ENCODE peak calls at places on chromosomes 12 and 14, in nine cellular contexts. Z is activated gamma-delta T cell treated with anti-CD3 and anti-CD28 coated beads, Interleukin-2, amount 50 U/mL, for 16 hours; O is mesothelial cell of epicardium; X is WTC11; S is Kasumi-1; P is stomach; A is activated T-cell treated with anti-CD3 and anti-CD28 coated beads, Interleukin-2, amount 50 U/mL, for 72 hours; Y is activated CD4-positive, alpha-beta T cell treated with anti-CD3 and anti-CD28 coated beads for 24 hours; U is AG04450. G is an unnamed sample.

GRCh38 chr12:4441355-4442330 is 4.0 kb downstream of the FGF6 start:
- DNase-seq in Z (no peak), O (peak), X (no peak), S (no peak), P (no peak), A (no peak), Y (no peak), U (no peak), G (no peak)

GRCh38 chr12:120229071-120229582 is 28.2 kb upstream of the RPLP0 start:
- DNase-seq in Z (no peak), O (peak), X (peak), S (no peak), P (no peak), A (no peak), Y (no peak), U (no peak), G (no peak)

GRCh38 chr12:122834229-122834920 is 882 bp upstream of the HIP1R start:
- DNase-seq in Z (no peak), O (peak), X (peak), S (peak), P (peak), A (no peak), Y (no peak), U (no peak), G (no peak)

GRCh38 chr12:123546281-123546680 is 12.8 kb upstream of the RILPL1 start:
- DNase-seq in Z (no peak), O (no peak), X (no peak), S (no peak), P (no peak), A (no peak), Y (no peak), U (no peak), G (no peak)

GRCh38 chr12:39619316-39619659 is 315 bp downstream of the ABCD2 start:
- DNase-seq in Z (no peak), O (no peak), X (no peak), S (no peak), P (no peak), A (peak), Y (no peak), U (no peak), G (no peak)

GRCh38 chr12:52849511-52849910 is 717 bp upstream of the KRT78 start:
- DNase-seq in Z (no peak), O (no peak), X (no peak), S (no peak), P (no peak), A (no peak), Y (no peak), U (no peak), G (no peak)

GRCh38 chr12:6267007-6267721 is 43.3 kb upstream of the PLEKHG6 start:
- DNase-seq in Z (peak), O (no peak), X (no peak), S (no peak), P (no peak), A (peak), Y (peak), U (no peak), G (no peak)

GRCh38 chr14:90419200-90419599 is 22.4 kb downstream of the CALM1 start:
- DNase-seq in Z (no peak), O (peak), X (no peak), S (no peak), P (peak), A (no peak), Y (no peak), U (peak), G (peak)

GRCh38 chr14:78414172-78414571 is 244.0 kb downstream of the NRXN3 start:
- DNase-seq in Z (no peak), O (no peak), X (no peak), S (no peak), P (no peak), A (no peak), Y (no peak), U (no peak), G (no peak)

GRCh38 chr14:70654609-70655008 is 12.9 kb downstream of the TTC9 start:
- DNase-seq in Z (no peak), O (no peak), X (no peak), S (no peak), P (no peak), A (no peak), Y (no peak), U (no peak), G (no peak)

GRCh38 chr12:10214877-10215267 is 2.2 kb downstream of the GABARAPL1 start:
- DNase-seq in Z (no peak), O (no peak), X (no peak), S (no peak), P (no peak), A (no peak), Y (no peak), U (no peak), G (no peak)

GRCh38 chr12:49582201-49582600 is 14.3 kb upstream of the MCRS1 start:
- DNase-seq in Z (no peak), O (no peak), X (no peak), S (no peak), P (no peak), A (no peak), Y (no peak), U (no peak), G (no peak)

GRCh38 chr14:94560782-94561655 is at the start of gene SERPINA4:
- DNase-seq in Z (no peak), O (no peak), X (no peak), S (no peak), P (peak), A (no peak), Y (no peak), U (no peak), G (no peak)

GRCh38 chr12:41983896-41984295 is 160.8 kb downstream of the GXYLT1 start:
- DNase-seq in Z (no peak), O (no peak), X (no peak), S (no peak), P (no peak), A (no peak), Y (no peak), U (no peak), G (no peak)